ENCODE peak calls at places on chromosomes 13 and 19, in nine cellular contexts. Q is T follicular helper cell, V is NCI-H526 treated with DMSO at 0.1 percent for 48 hours, M is astrocyte of the spinal cord, B is left ventricle myocardium inferior, Z is left lung, D is GM19239, C is breast epithelium, T is D721Med. W is an unnamed sample.

GRCh38 chr19:46824887-46825730 is 25.5 kb downstream of the AP2S1 start:
- DNase-seq in Z (peak; percentile 65), M (no peak), D (no peak), T (no peak), V (no peak), C (no peak), Q (no peak), B (no peak), W (no peak)

GRCh38 chr13:23159205-23159586 is 21.6 kb upstream of the SGCG start:
- DNase-seq in M (no peak), T (peak; percentile 45), Z (no peak), B (peak; percentile 33), C (no peak), Q (no peak), D (peak; percentile 38), V (peak; percentile 27), W (no peak)

GRCh38 chr13:41649659-41650058 is 192.3 kb downstream of the RGCC start:
- DNase-seq in B (no peak), Q (no peak), C (no peak), T (no peak), Z (no peak), V (no peak), M (peak; percentile 55), D (no peak), W (no peak)

GRCh38 chr19:46489445-46490272 is 6.0 kb downstream of the PNMA8B start:
- DNase-seq in Z (peak; percentile 66), B (peak; percentile 55), M (peak; percentile 51), C (no peak), Q (no peak), T (no peak), V (no peak), D (no peak), W (no peak)

GRCh38 chr13:31119966-31120733 is 41.6 kb downstream of the HSPH1 start:
- DNase-seq in Z (no peak), Q (no peak), M (no peak), V (peak; percentile 52), T (no peak), C (no peak), B (no peak), D (no peak), W (no peak)

GRCh38 chr13:114024603-114025431 is 50.9 kb upstream of the C13orf46 start:
- DNase-seq in Z (no peak), V (no peak), C (no peak), T (no peak), Q (no peak), D (peak; percentile 77), B (no peak), M (no peak), W (no peak)

GRCh38 chr13:75635101-75635620 is 969 bp upstream of the LMO7 start:
- DNase-seq in D (no peak), C (no peak), Q (no peak), T (no peak), V (no peak), M (peak; percentile 48), B (no peak), Z (no peak), W (peak; percentile 19)

GRCh38 chr19:4456566-4456842 is 1.1 kb downstream of the UBXN6 start:
- DNase-seq in M (peak; percentile 64), Q (no peak), D (no peak), C (no peak), Z (peak; percentile 62), V (no peak), B (no peak), T (peak; percentile 91), W (no peak)

GRCh38 chr19:13072206-13072898 is 30.3 kb downstream of the LYL1 start:
- DNase-seq in T (no peak), V (no peak), Z (no peak), B (no peak), D (no peak), M (no peak), Q (no peak), C (no peak), W (no peak)

GRCh38 chr13:23378009-23378632 is 55.4 kb downstream of the SACS start:
- DNase-seq in D (peak; percentile 13), T (no peak), M (peak; percentile 98), V (no peak), Z (no peak), C (no peak), B (no peak), Q (peak; percentile 18), W (no peak)

GRCh38 chr13:59501004-59501403 is 662.7 kb downstream of the DIAPH3 start:
- DNase-seq in V (no peak), B (no peak), Q (no peak), Z (no peak), T (no peak), D (no peak), M (no peak), C (no peak), W (no peak)

GRCh38 chr13:93249259-93249917 is 22.8 kb downstream of the GPC6 start:
- DNase-seq in D (no peak), V (no peak), B (no peak), Z (no peak), Q (no peak), C (no peak), T (no peak), M (peak; percentile 94), W (no peak)

GRCh38 chr13:58843071-58843470 is 1211.5 kb downstream of the PCDH17 start:
- DNase-seq in V (no peak), Z (no peak), T (no peak), B (no peak), Q (no peak), D (no peak), C (no peak), M (peak; percentile 1), W (no peak)

GRCh38 chr19:45391346-45391745 is 13.5 kb downstream of the PPP1R13L start:
- DNase-seq in V (no peak), C (no peak), D (no peak), M (no peak), Z (no peak), Q (no peak), T (no peak), B (no peak), W (no peak)

GRCh38 chr19:44792286-44792685 is 14.6 kb downstream of the CBLC start:
- DNase-seq in Z (no peak), B (no peak), M (no peak), V (no peak), Q (no peak), C (no peak), D (no peak), T (no peak), W (no peak)

GRCh38 chr13:63351533-63351932 is 1935.9 kb upstream of the PCDH20 start:
- DNase-seq in V (no peak), Z (no peak), D (no peak), C (no peak), M (no peak), Q (no peak), B (no peak), T (no peak), W (no peak)

GRCh38 chr13:41004875-41005693 is 14.0 kb downstream of the ELF1 start:
- DNase-seq in C (no peak), Q (no peak), M (no peak), T (no peak), B (no peak), Z (no peak), D (no peak), V (no peak), W (peak; percentile 71)

GRCh38 chr13:94119360-94119936 is 360.0 kb downstream of the DCT start:
- DNase-seq in M (no peak), Z (peak; percentile 51), Q (no peak), D (no peak), B (no peak), V (no peak), T (no peak), C (no peak), W (no peak)

GRCh38 chr13:101394597-101394996 is 21.7 kb downstream of the NALCN start:
- DNase-seq in B (no peak), C (no peak), T (no peak), Q (no peak), Z (no peak), M (no peak), V (no peak), D (no peak), W (no peak)

GRCh38 chr19:46191356-46191755 is 38.2 kb upstream of the IGFL1 start:
- DNase-seq in M (no peak), T (no peak), B (no peak), Z (no peak), D (no peak), Q (no peak), V (no peak), C (no peak), W (no peak)

GRCh38 chr13:110680852-110681251 is 25.1 kb downstream of the CARS2 start:
- DNase-seq in B (no peak), M (no peak), D (no peak), C (no peak), Q (no peak), Z (no peak), T (no peak), V (no peak), W (peak; percentile 16)

GRCh38 chr13:98900442-98900841 is 77.4 kb downstream of the DOCK9 start:
- DNase-seq in Q (no peak), V (no peak), B (no peak), M (no peak), C (no peak), T (no peak), Z (no peak), D (no peak), W (no peak)

GRCh38 chr13:44417446-44417845 is 43.8 kb downstream of the SERP2 start:
- DNase-seq in C (no peak), B (no peak), T (no peak), D (no peak), Z (no peak), V (no peak), Q (no peak), M (no peak), W (no peak)

GRCh38 chr19:31223805-31224534 is 125.3 kb downstream of the TSHZ3 start:
- DNase-seq in B (no peak), Z (no peak), M (peak; percentile 91), D (no peak), V (no peak), T (no peak), Q (no peak), C (no peak), W (no peak)

GRCh38 chr13:112616586-112617381 is 28.8 kb upstream of the TUBGCP3 start:
- DNase-seq in C (no peak), M (peak; percentile 13), Q (no peak), B (no peak), D (peak; percentile 49), Z (no peak), V (no peak), T (no peak), W (no peak)

GRCh38 chr13:98456423-98456845 is 120.5 kb downstream of the STK24 start:
- DNase-seq in T (no peak), Q (no peak), C (no peak), M (no peak), Z (no peak), D (no peak), V (no peak), B (no peak), W (no peak)

GRCh38 chr19:4369109-4369887 is 25.9 kb downstream of the MPND start:
- DNase-seq in M (peak; percentile 35), C (peak; percentile 66), B (peak; percentile 46), Q (peak; percentile 48), T (no peak), Z (peak; percentile 84), D (peak; percentile 77), V (peak; percentile 9), W (peak; percentile 84)

W was measured in naive thymus-derived CD8-positive, alpha-beta T cell.